ENCODE peak calls at places on chromosomes 12 and 14, in six cellular contexts. J is SK-N-SH, R is A549, V is IMR-90, D is K562, H is HepG2. Q is an unnamed sample.

GRCh38 chr14:58815046-58815701 is 177.4 kb downstream of the DACT1 start:
- DNase-seq in J (peak), R (no peak), V (peak), D (no peak), H (no peak), Q (no peak)

GRCh38 chr14:91254456-91254855 is 10.0 kb upstream of the GPR68 start:
- DNase-seq in J (no peak), R (no peak), V (no peak), D (no peak), H (no peak), Q (no peak)

GRCh38 chr14:100677925-100678765 is 48.5 kb upstream of the DLK1 start:
- DNase-seq in J (peak), R (no peak), V (peak), D (peak), H (no peak), Q (no peak)

GRCh38 chr14:94001501-94002396 is 4.6 kb downstream of the CCDC197 start:
- DNase-seq in J (peak), R (peak), V (peak), D (peak), H (peak), Q (peak)

GRCh38 chr12:84329933-84330332 is 582.7 kb downstream of the SLC6A15 start:
- DNase-seq in J (no peak), R (no peak), V (no peak), D (no peak), H (no peak), Q (no peak)

GRCh38 chr12:71755146-71755892 is 656 bp downstream of the RAB21 start:
- DNase-seq in J (peak), R (peak), V (peak), D (peak), H (peak), Q (no peak)

GRCh38 chr12:84697141-84697540 is 215.5 kb downstream of the SLC6A15 start:
- DNase-seq in J (no peak), R (no peak), V (no peak), D (no peak), H (no peak), Q (no peak)

GRCh38 chr14:57755018-57755521 is 110.8 kb downstream of the SLC35F4 start:
- DNase-seq in J (no peak), R (no peak), V (no peak), D (no peak), H (no peak), Q (peak)

GRCh38 chr12:57469334-57470164 is 10.0 kb downstream of the GLI1 start:
- DNase-seq in J (no peak), R (no peak), V (no peak), D (no peak), H (no peak), Q (no peak)

GRCh38 chr12:49903700-49904423 is at the start of gene FAIM2:
- DNase-seq in J (peak), R (no peak), V (peak), D (no peak), H (no peak), Q (peak)

GRCh38 chr12:32618115-32618514 is 61.0 kb upstream of the DNM1L start:
- DNase-seq in J (no peak), R (no peak), V (no peak), D (no peak), H (peak), Q (no peak)

GRCh38 chr12:32611986-32612385 is 67.1 kb upstream of the DNM1L start:
- DNase-seq in J (no peak), R (no peak), V (no peak), D (no peak), H (no peak), Q (no peak)

GRCh38 chr12:32617549-32617948 is 61.6 kb upstream of the DNM1L start:
- DNase-seq in J (no peak), R (no peak), V (no peak), D (no peak), H (no peak), Q (no peak)

GRCh38 chr12:32612658-32613614 is 66.2 kb upstream of the DNM1L start:
- DNase-seq in J (no peak), R (no peak), V (no peak), D (no peak), H (no peak), Q (no peak)

GRCh38 chr12:32615441-32615840 is 63.7 kb upstream of the DNM1L start:
- DNase-seq in J (no peak), R (no peak), V (no peak), D (no peak), H (no peak), Q (no peak)
- TF ChIP-seq USF2 in J (no peak), R (no peak), V (no peak), D (no peak), H (no peak), Q (no peak)

DNA sequence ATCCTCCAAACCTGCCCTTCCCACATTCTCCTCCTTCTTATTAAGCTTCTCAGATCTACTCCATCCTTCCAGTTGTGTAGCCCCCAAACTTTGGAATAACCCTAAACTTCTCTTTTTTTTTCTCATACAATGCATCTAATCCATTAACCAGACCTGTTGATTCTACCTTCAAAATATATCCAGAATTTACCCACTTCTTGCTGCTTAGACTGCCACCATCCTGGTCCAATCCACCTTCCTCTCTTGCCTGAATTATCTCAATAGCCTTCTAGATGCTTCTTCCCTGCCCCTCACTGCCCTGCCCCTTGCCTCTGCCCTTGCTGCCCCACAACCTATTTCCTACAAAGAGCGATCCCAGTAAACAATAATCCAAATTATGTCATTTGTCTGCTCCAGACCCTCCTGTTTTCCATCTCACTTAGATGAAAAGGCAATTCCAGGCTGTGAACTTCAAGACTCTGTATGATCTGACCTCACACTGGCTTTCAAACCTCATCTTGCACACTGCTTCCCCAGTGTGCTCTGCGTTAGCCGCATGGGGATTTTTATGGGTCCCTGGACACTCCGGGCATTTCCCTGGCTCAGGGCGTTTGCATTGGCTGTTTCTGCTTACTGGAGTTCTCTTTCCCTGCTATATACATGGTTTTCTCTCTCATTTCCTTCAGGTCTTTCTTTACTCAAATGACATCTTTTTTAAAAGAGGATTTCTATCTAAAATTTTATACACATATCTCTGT is 42.6 kb upstream of the HIF1A start:
- DNase-seq in J (no peak), R (no peak), V (no peak), D (no peak), H (no peak), Q (no peak)
- TF ChIP-seq USF2 in J (no peak), R (no peak), V (no peak), D (no peak), H (no peak), Q (no peak)

GRCh38 chr12:7142057-7142644 is 12.0 kb downstream of the CLSTN3 start:
- DNase-seq in J (peak), R (peak), V (peak), D (peak), H (peak), Q (peak)
- TF ChIP-seq USF2 in J (no peak), R (no peak), V (no peak), D (no peak), H (no peak), Q (no peak)

DNA sequence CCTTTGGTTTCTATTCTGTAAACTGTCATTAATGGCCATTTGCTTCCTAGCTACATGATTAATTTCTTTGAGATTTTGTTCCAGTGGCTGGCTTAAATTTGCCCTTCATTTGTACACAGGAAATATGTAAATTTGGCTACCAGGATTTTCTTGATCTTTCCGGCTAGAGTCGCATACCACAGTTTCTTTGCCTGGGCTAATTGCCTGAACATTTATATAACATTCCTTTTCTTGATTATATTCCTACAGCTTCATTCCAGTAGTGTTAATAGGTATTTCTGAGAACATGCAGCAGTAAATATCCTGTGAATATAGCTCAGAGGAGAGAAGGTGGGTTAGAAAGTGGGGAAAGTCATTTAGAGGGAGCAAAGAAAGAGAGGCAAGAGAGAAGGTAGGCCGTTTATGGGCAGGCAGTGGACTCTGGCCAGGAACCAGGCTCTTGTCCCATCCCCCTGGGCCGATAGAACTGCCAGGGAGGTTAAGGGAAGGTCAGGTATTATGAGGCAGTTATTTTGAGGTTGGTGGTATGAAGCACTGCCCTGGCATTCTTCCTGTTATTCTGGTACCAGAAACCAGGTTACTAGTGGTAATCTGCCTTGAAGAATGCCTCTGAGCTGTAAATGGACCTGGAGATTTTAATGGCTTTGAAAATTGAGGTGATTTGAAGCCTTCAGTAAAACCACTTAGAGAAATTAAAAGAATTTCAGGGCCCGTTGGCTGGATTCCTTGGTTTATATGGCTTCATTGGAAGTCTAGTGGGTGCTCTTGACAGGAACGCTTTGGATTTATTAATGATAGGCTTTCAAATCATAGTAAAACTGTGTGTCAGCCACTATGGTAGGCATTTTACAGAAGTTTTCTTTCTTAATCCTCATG is 4.4 kb downstream of the RNF10 start:
- DNase-seq in J (peak), R (no peak), V (peak), D (peak), H (peak), Q (no peak)
- TF ChIP-seq USF2 in J (no peak), R (no peak), V (no peak), D (no peak), H (no peak), Q (no peak)

GRCh38 chr12:132071837-132072384 is 72.2 kb downstream of the DDX51 start:
- DNase-seq in J (no peak), R (no peak), V (no peak), D (no peak), H (no peak), Q (no peak)
- TF ChIP-seq USF2 in J (no peak), R (no peak), V (no peak), D (no peak), H (no peak), Q (no peak)

DNA sequence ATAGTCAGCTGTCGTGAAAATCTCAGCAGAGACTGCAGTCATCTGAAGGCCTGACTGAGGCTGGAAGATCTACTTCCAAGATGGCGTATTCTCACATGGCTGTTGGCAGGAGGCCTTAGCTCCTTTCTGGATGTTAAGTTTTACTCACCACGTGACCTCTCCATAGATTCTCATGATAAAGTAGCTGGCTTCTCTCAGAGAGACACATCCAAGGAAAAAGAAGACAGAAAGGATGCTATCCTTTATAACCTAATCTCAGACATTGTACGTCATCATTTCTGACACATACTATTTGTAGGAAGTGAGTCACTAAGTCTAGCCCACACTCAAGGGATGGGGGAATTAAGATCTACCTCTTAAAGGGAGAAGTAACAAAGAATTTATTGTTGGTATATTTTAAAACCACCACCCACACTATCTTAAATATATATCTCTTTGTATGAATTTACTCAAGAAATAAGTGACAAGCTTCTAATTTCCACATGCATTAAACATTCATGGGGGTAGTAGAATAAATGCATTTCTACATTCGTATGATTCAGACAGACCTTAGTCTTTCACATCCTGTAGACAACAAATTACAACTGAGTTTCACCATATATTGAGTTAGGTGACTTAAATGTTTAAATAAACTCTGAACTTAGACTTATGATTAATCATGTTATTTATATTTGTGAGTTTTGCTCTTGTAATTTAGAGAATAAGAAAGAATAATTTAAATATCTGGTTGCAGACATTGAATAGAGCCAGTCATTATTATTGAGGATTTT is 411.0 kb downstream of the LRIG3 start:
- DNase-seq in J (no peak), R (peak), V (peak), D (no peak), H (no peak), Q (no peak)
- TF ChIP-seq USF2 in J (no peak), R (peak), V (peak), D (no peak), H (no peak), Q (no peak)

DNA sequence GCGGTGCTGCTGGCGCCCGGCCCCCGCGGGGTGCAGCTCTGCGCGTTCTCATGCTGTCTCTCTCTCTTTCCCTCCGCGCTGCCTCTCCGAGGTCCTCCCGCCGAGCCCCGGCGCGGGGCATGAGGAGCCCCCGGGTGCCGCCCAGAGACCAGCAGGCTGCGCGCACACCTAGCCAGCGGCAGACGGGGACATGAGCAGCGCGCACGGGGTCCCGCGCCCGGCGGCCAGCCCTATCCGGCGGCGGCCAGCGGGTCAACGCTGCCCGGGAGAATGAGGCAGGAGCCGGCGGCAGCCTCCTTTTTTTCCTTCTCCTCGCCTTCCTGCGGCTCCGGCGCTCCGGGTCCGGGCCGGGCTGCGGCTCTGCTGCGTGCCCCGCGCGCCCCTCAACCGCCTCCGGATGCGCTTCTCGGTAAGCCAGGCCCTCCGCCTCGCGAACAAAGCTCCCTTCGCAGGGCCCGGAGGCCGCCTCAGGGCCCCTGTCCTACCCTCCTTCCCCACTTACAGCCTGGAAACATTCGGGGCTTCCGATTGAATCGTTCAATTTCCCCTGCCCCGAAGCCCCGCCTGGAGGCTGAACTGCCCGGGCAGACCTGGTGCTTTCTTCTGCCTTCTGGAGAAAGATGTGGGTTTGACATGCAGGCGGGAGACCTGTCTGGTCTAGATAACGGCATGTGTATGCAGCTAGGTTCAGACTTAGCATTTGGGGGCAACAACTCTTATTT is at the start of gene TUNAR:
- DNase-seq in J (peak), R (no peak), V (no peak), D (no peak), H (no peak), Q (peak)
- TF ChIP-seq USF2 in J (no peak), R (no peak), V (no peak), D (no peak), H (no peak), Q (no peak)

GRCh38 chr12:120381752-120382419 is 12.9 kb upstream of the MSI1 start:
- DNase-seq in J (no peak), R (no peak), V (peak), D (peak), H (peak), Q (no peak)
- TF ChIP-seq USF2 in J (no peak), R (peak), V (peak), D (peak), H (peak), Q (no peak)

GRCh38 chr12:59393506-59393905 is 202.3 kb upstream of the SLC16A7 start:
- DNase-seq in J (no peak), R (no peak), V (no peak), D (no peak), H (no peak), Q (no peak)
- TF ChIP-seq USF2 in J (no peak), R (no peak), V (no peak), D (no peak), H (no peak), Q (no peak)